ENCODE peak calls at places on chromosomes 7 and 10, in seven cellular contexts. O, V, R, U, M, A and J are unnamed samples.

GRCh38 chr10:92187101-92187500 is 103.8 kb downstream of the CPEB3 start:
- DNase-seq in V (no peak), R (no peak), A (no peak), M (no peak), O (no peak), U (no peak), J (no peak)

GRCh38 chr10:113071446-113071845 is 121.4 kb downstream of the TCF7L2 start:
- DNase-seq in R (no peak), M (peak), U (no peak), O (peak), V (peak), A (no peak), J (no peak)

GRCh38 chr10:101941871-101942270 is 98.3 kb upstream of the KCNIP2 start:
- DNase-seq in M (no peak), O (peak), V (no peak), R (no peak), A (no peak), U (no peak), J (no peak)

GRCh38 chr10:59006511-59007306 is 169.7 kb upstream of the PHYHIPL start:
- DNase-seq in U (no peak), V (peak), O (peak), R (no peak), M (no peak), A (peak), J (no peak)

GRCh38 chr7:44396931-44397525 is 71.6 kb upstream of the CAMK2B start:
- DNase-seq in A (no peak), M (peak), R (no peak), U (no peak), O (no peak), V (peak), J (no peak)

GRCh38 chr10:102509387-102509786 is 5.6 kb downstream of the SUFU start:
- DNase-seq in O (peak), V (peak), U (no peak), A (no peak), M (no peak), R (no peak), J (no peak)

GRCh38 chr7:33710608-33711007 is 194.7 kb upstream of the BMPER start:
- DNase-seq in R (no peak), V (no peak), U (no peak), O (peak), M (peak), A (no peak), J (no peak)

GRCh38 chr10:69278446-69278963 is at the start of gene HK1:
- DNase-seq in V (peak), M (peak), O (peak), R (no peak), U (no peak), A (no peak), J (no peak)

GRCh38 chr7:117659453-117660086 is 179.7 kb downstream of the CFTR start:
- DNase-seq in R (no peak), V (no peak), M (no peak), U (no peak), A (no peak), O (peak), J (no peak)

GRCh38 chr7:23380556-23380955 is 81.4 kb downstream of the MALSU1 start:
- DNase-seq in O (no peak), U (no peak), M (no peak), A (no peak), R (no peak), V (no peak), J (no peak)

GRCh38 chr7:121624922-121625321 is 228.8 kb upstream of the FAM3C start:
- DNase-seq in M (no peak), O (peak), U (no peak), R (no peak), A (no peak), V (no peak), J (no peak)

GRCh38 chr10:67629461-67629971 is 66.5 kb downstream of the CTNNA3 start:
- DNase-seq in U (no peak), M (peak), R (no peak), V (no peak), O (peak), A (no peak), J (no peak)

GRCh38 chr7:11343818-11344413 is 370.2 kb downstream of the PHF14 start:
- DNase-seq in U (peak), A (no peak), O (peak), V (no peak), M (no peak), R (no peak), J (no peak)

GRCh38 chr10:107409517-107409916 is 245.0 kb upstream of the SORCS1 start:
- DNase-seq in M (peak), U (no peak), O (peak), R (no peak), V (no peak), A (no peak), J (no peak)

GRCh38 chr10:63256047-63256773 is 123.1 kb downstream of the NRBF2 start:
- DNase-seq in V (no peak), R (no peak), A (no peak), O (peak), M (no peak), U (no peak), J (no peak)

GRCh38 chr10:119007211-119007574 is 22.3 kb upstream of the NANOS1 start:
- DNase-seq in R (no peak), V (no peak), U (no peak), O (no peak), A (no peak), M (no peak), J (no peak)

GRCh38 chr10:8473205-8473604 is 418.7 kb downstream of the GATA3 start:
- DNase-seq in A (peak), U (peak), M (no peak), V (no peak), R (no peak), O (peak), J (no peak)

GRCh38 chr7:7979556-7979955 is 11.0 kb downstream of the GLCCI1 start:
- DNase-seq in A (no peak), M (no peak), V (no peak), U (no peak), R (no peak), O (no peak), J (no peak)

GRCh38 chr10:1123198-1123597 is 67.0 kb downstream of the WDR37 start:
- DNase-seq in O (no peak), A (no peak), M (no peak), R (no peak), U (no peak), V (no peak), J (no peak)

GRCh38 chr7:90853205-90853604 is 257.1 kb downstream of the CDK14 start:
- DNase-seq in R (no peak), O (no peak), M (no peak), U (peak), V (no peak), A (no peak), J (no peak)

GRCh38 chr10:24550680-24551079 is 173.0 kb downstream of the ARHGAP21 start:
- DNase-seq in M (no peak), A (no peak), O (no peak), V (no peak), R (no peak), U (no peak), J (no peak)

GRCh38 chr7:4849390-4849789 is 12.4 kb downstream of the PAPOLB start:
- DNase-seq in M (no peak), U (peak), O (peak), R (no peak), V (no peak), A (no peak), J (peak)
- TF ChIP-seq CTCF in M (peak), U (peak), O (peak), R (peak), V (peak), A (peak), J (peak)

GRCh38 chr10:34156781-34157425 is 658.2 kb downstream of the PARD3 start:
- DNase-seq in V (no peak), U (no peak), R (no peak), M (no peak), O (peak), A (no peak), J (no peak)
- TF ChIP-seq CTCF in V (no peak), U (no peak), R (no peak), M (peak), O (peak), A (peak), J (no peak)

GRCh38 chr7:25009271-25009670 is 29.3 kb upstream of the OSBPL3 start:
- DNase-seq in A (peak), M (no peak), V (no peak), U (no peak), O (peak), R (no peak), J (no peak)

GRCh38 chr7:25006225-25006624 is 26.2 kb upstream of the OSBPL3 start:
- DNase-seq in U (no peak), M (no peak), V (no peak), O (no peak), A (no peak), R (no peak), J (no peak)

GRCh38 chr7:25012254-25012653 is 32.3 kb upstream of the OSBPL3 start:
- DNase-seq in U (no peak), O (no peak), M (no peak), V (no peak), A (no peak), R (no peak), J (no peak)

GRCh38 chr7:25002826-25003225 is 22.8 kb upstream of the OSBPL3 start:
- DNase-seq in R (no peak), O (no peak), U (no peak), V (no peak), M (no peak), A (no peak), J (no peak)

DNA sequence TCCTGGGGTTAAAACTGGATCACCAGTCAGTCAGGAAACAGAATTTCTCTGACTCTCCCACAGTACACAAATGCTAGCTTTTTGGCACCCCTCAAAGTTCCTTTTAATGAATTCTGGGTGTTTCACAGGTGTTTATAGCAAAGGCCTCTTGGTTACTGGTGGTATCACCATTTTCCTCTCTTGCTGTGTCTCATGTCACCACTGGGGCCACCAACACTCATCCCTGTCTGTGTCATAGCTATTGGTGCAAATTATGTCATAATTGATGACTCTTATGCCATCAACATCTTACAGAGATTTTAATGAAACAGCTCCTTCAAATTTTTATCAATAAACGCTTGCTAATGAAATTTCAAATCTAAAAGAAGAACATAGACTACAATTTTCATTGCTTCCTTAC is 27.7 kb upstream of the OSBPL3 start:
- DNase-seq in R (no peak), A (no peak), O (no peak), U (no peak), M (no peak), V (no peak), J (no peak)
- TF ChIP-seq CTCF in R (no peak), A (no peak), O (no peak), U (no peak), M (peak), V (no peak), J (no peak)

GRCh38 chr10:131155903-131156285 is 155.6 kb downstream of the TCERG1L start:
- DNase-seq in U (no peak), V (no peak), M (no peak), R (no peak), A (no peak), O (no peak), J (no peak)
- TF ChIP-seq CTCF in U (no peak), V (no peak), M (no peak), R (no peak), A (no peak), O (no peak), J (no peak)

GRCh38 chr10:89810908-89811515 is 109.6 kb downstream of the KIF20B start:
- DNase-seq in O (no peak), U (no peak), M (no peak), A (no peak), R (no peak), V (no peak), J (no peak)

GRCh38 chr10:89805599-89806013 is 104.2 kb downstream of the KIF20B start:
- DNase-seq in A (no peak), O (no peak), M (no peak), V (no peak), U (peak), R (no peak), J (no peak)
- TF ChIP-seq CTCF in A (no peak), O (no peak), M (no peak), V (no peak), U (no peak), R (no peak), J (no peak)

DNA sequence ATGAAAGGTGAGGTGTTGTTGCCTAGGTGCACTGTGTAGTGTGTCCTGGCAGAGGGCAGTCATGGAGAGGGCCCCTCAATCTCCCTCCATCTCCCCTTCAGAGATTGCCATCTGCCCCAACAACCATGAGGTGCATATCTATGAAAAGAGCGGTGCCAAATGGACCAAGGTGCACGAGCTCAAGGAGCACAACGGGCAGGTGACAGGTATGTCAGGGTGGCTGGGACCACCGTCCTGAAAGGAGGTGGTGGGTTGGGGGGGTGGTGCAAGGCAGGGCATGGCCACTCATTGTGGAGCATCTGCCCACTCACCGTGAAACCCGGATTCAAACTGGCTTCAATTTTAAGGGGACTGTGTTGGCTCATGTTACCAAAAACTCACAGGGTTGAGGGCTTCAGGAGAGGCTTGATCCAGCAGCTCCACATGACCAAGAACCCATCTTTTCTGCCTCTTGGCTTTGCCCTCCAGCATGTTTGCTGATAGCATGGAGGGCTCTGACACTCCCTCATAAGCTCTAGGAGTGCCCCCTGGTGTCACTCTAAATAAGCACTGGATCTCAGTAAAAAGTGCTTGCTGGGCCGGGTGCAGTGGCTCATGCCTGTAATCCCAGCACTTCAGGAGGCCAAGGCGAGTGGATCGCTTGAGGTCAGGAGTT is 12.2 kb downstream of the ARPC1B start:
- DNase-seq in A (no peak), V (no peak), U (no peak), M (no peak), O (no peak), R (no peak), J (no peak)
- TF ChIP-seq CTCF in A (peak), V (peak), U (peak), M (peak), O (peak), R (peak), J (peak)